ENCODE peak calls at places on chromosomes 4 and X, in four cellular contexts. X, P, G and Q are unnamed samples.

GRCh38 chrX:56764153-56764974 is 35.3 kb downstream of the NBDY start:
- DNase-seq in X (peak), P (peak), G (peak), Q (peak)

GRCh38 chr4:2868840-2869487 is 25.3 kb downstream of the ADD1 start:
- DNase-seq in X (no peak), P (no peak), G (no peak), Q (no peak)

GRCh38 chrX:14398725-14399124 is 130.6 kb upstream of the GLRA2 start:
- DNase-seq in X (no peak), P (no peak), G (peak), Q (no peak)

GRCh38 chrX:3679669-3680068 is 33.8 kb downstream of the PRKX start:
- DNase-seq in X (no peak), P (no peak), G (no peak), Q (no peak)

GRCh38 chrX:115906276-115906675 is 264.3 kb upstream of the AGTR2 start:
- DNase-seq in X (no peak), P (no peak), G (no peak), Q (no peak)

GRCh38 chr4:61086357-61086756 is 113.8 kb upstream of the ADGRL3 start:
- DNase-seq in X (no peak), P (no peak), G (no peak), Q (no peak)

GRCh38 chr4:57065730-57066482 is 44.3 kb downstream of the IGFBP7 start:
- DNase-seq in X (no peak), P (no peak), G (peak), Q (no peak)

GRCh38 chrX:63115196-63115595 is 235.9 kb downstream of the SPIN4 start:
- DNase-seq in X (no peak), P (no peak), G (no peak), Q (no peak)

GRCh38 chrX:151902813-151903591 is 9.7 kb upstream of the MAGEA4 start:
- DNase-seq in X (peak), P (no peak), G (peak), Q (no peak)

GRCh38 chrX:1472975-1473374 is 20.3 kb upstream of the ASMTL start:
- DNase-seq in X (no peak), P (no peak), G (no peak), Q (no peak)

GRCh38 chrX:108303682-108304081 is 134.5 kb downstream of the COL4A6 start:
- DNase-seq in X (no peak), P (no peak), G (no peak), Q (no peak)

GRCh38 chrX:97637289-97637688 is 753.6 kb downstream of the RPA4 start:
- DNase-seq in X (no peak), P (no peak), G (no peak), Q (no peak)

GRCh38 chr4:27364509-27364908 is 503.9 kb downstream of the STIM2 start:
- DNase-seq in X (no peak), P (no peak), G (no peak), Q (no peak)

GRCh38 chrX:13432376-13432775 is 112.5 kb upstream of the ATXN3L start:
- DNase-seq in X (no peak), P (no peak), G (peak), Q (no peak)

GRCh38 chr4:124931050-124931449 is 218.5 kb upstream of the ANKRD50 start:
- DNase-seq in X (no peak), P (no peak), G (peak), Q (no peak)

GRCh38 chr4:62399242-62399641 is 1199.1 kb downstream of the ADGRL3 start:
- DNase-seq in X (no peak), P (no peak), G (no peak), Q (no peak)

GRCh38 chr4:575281-576141 is 584 bp downstream of the TMEM271 start:
- DNase-seq in X (no peak), P (peak), G (no peak), Q (peak)

GRCh38 chrX:40644821-40645358 is 2.5 kb downstream of the CXorf38 start:
- DNase-seq in X (peak), P (no peak), G (peak), Q (no peak)

GRCh38 chr4:182142146-182143085 is 100.8 kb upstream of the TENM3 start:
- DNase-seq in X (no peak), P (no peak), G (peak), Q (peak)

GRCh38 chrX:119503484-119503861 is 35.2 kb downstream of the SLC25A5 start:
- DNase-seq in X (peak), P (no peak), G (peak), Q (no peak)

GRCh38 chrX:51742586-51742985 is 656 bp upstream of the GSPT2 start:
- DNase-seq in X (no peak), P (no peak), G (no peak), Q (no peak)

GRCh38 chr4:143025111-143025704 is 159.5 kb upstream of the USP38 start:
- DNase-seq in X (peak), P (no peak), G (peak), Q (no peak)

GRCh38 chr4:148735432-148736155 is 293.4 kb upstream of the NR3C2 start:
- DNase-seq in X (no peak), P (no peak), G (no peak), Q (no peak)